ENCODE peak calls at places on chromosomes 7 and 10, in eight cellular contexts. One of them, this sample, is unnamed.

GRCh38 chr10:5762531-5762930 is 50.7 kb downstream of the GDI2 start:
- DNase-seq in H7: no peak
- DNase-seq in cerebellar cortex: no peak
- DNase-seq in SIG-M5: no peak
- DNase-seq in activated CD4-positive, alpha-beta T cell treated with anti-CD3 and anti-CD28 coated beads for 1 hour: no peak
- DNase-seq in AG10803: no peak
- DNase-seq in activated T-helper 1 cell treated with anti-CD3 and anti-CD28 coated beads, Interleukin-2, amount 50 U/mL, for 16 hours: no peak
- DNase-seq in HuH-7.5: no peak
- DNase-seq in this sample: no peak

GRCh38 chr10:113523628-113524027 is 29.2 kb upstream of the HABP2 start:
- DNase-seq in H7: no peak
- DNase-seq in cerebellar cortex: no peak
- DNase-seq in SIG-M5: no peak
- DNase-seq in activated CD4-positive, alpha-beta T cell treated with anti-CD3 and anti-CD28 coated beads for 1 hour: no peak
- DNase-seq in AG10803: no peak
- DNase-seq in activated T-helper 1 cell treated with anti-CD3 and anti-CD28 coated beads, Interleukin-2, amount 50 U/mL, for 16 hours: no peak
- DNase-seq in HuH-7.5: no peak
- DNase-seq in this sample: no peak

GRCh38 chr7:156151082-156151481 is 338.8 kb upstream of the SHH start:
- DNase-seq in H7: no peak
- DNase-seq in cerebellar cortex: no peak
- DNase-seq in SIG-M5: no peak
- DNase-seq in activated CD4-positive, alpha-beta T cell treated with anti-CD3 and anti-CD28 coated beads for 1 hour: no peak
- DNase-seq in AG10803: no peak
- DNase-seq in activated T-helper 1 cell treated with anti-CD3 and anti-CD28 coated beads, Interleukin-2, amount 50 U/mL, for 16 hours: no peak
- DNase-seq in HuH-7.5: no peak
- DNase-seq in this sample: no peak

GRCh38 chr10:132787253-132788179 is 1.6 kb upstream of the NKX6-2 start:
- DNase-seq in H7: peak
- DNase-seq in cerebellar cortex: no peak
- DNase-seq in SIG-M5: no peak
- DNase-seq in activated CD4-positive, alpha-beta T cell treated with anti-CD3 and anti-CD28 coated beads for 1 hour: no peak
- DNase-seq in AG10803: no peak
- DNase-seq in activated T-helper 1 cell treated with anti-CD3 and anti-CD28 coated beads, Interleukin-2, amount 50 U/mL, for 16 hours: no peak
- DNase-seq in HuH-7.5: no peak
- DNase-seq in this sample: no peak

GRCh38 chr7:13179775-13180448 is 492.5 kb downstream of the ARL4A start:
- DNase-seq in H7: no peak
- DNase-seq in cerebellar cortex: no peak
- DNase-seq in SIG-M5: no peak
- DNase-seq in activated CD4-positive, alpha-beta T cell treated with anti-CD3 and anti-CD28 coated beads for 1 hour: no peak
- DNase-seq in AG10803: peak
- DNase-seq in activated T-helper 1 cell treated with anti-CD3 and anti-CD28 coated beads, Interleukin-2, amount 50 U/mL, for 16 hours: no peak
- DNase-seq in HuH-7.5: no peak
- DNase-seq in this sample: no peak

GRCh38 chr10:19874791-19875190 is 58.6 kb downstream of the PLXDC2 start:
- DNase-seq in H7: peak
- DNase-seq in cerebellar cortex: no peak
- DNase-seq in SIG-M5: no peak
- DNase-seq in activated CD4-positive, alpha-beta T cell treated with anti-CD3 and anti-CD28 coated beads for 1 hour: no peak
- DNase-seq in AG10803: no peak
- DNase-seq in activated T-helper 1 cell treated with anti-CD3 and anti-CD28 coated beads, Interleukin-2, amount 50 U/mL, for 16 hours: no peak
- DNase-seq in HuH-7.5: no peak
- DNase-seq in this sample: no peak

GRCh38 chr10:63935705-63936104 is 414.5 kb downstream of the REEP3 start:
- DNase-seq in H7: no peak
- DNase-seq in cerebellar cortex: peak
- DNase-seq in SIG-M5: no peak
- DNase-seq in activated CD4-positive, alpha-beta T cell treated with anti-CD3 and anti-CD28 coated beads for 1 hour: no peak
- DNase-seq in AG10803: no peak
- DNase-seq in activated T-helper 1 cell treated with anti-CD3 and anti-CD28 coated beads, Interleukin-2, amount 50 U/mL, for 16 hours: no peak
- DNase-seq in HuH-7.5: no peak
- DNase-seq in this sample: no peak

GRCh38 chr7:134019251-134019650 is 107.9 kb upstream of the LRGUK start:
- DNase-seq in H7: no peak
- DNase-seq in cerebellar cortex: no peak
- DNase-seq in SIG-M5: no peak
- DNase-seq in activated CD4-positive, alpha-beta T cell treated with anti-CD3 and anti-CD28 coated beads for 1 hour: no peak
- DNase-seq in AG10803: no peak
- DNase-seq in activated T-helper 1 cell treated with anti-CD3 and anti-CD28 coated beads, Interleukin-2, amount 50 U/mL, for 16 hours: no peak
- DNase-seq in HuH-7.5: no peak
- DNase-seq in this sample: no peak

GRCh38 chr10:25877296-25877695 is 56.7 kb upstream of the MYO3A start:
- DNase-seq in H7: no peak
- DNase-seq in cerebellar cortex: no peak
- DNase-seq in SIG-M5: no peak
- DNase-seq in activated CD4-positive, alpha-beta T cell treated with anti-CD3 and anti-CD28 coated beads for 1 hour: no peak
- DNase-seq in AG10803: no peak
- DNase-seq in activated T-helper 1 cell treated with anti-CD3 and anti-CD28 coated beads, Interleukin-2, amount 50 U/mL, for 16 hours: no peak
- DNase-seq in HuH-7.5: no peak
- DNase-seq in this sample: no peak

GRCh38 chr10:88386204-88386877 is 196.8 kb downstream of the RNLS start:
- DNase-seq in H7: no peak
- DNase-seq in cerebellar cortex: peak
- DNase-seq in SIG-M5: no peak
- DNase-seq in activated CD4-positive, alpha-beta T cell treated with anti-CD3 and anti-CD28 coated beads for 1 hour: no peak
- DNase-seq in AG10803: no peak
- DNase-seq in activated T-helper 1 cell treated with anti-CD3 and anti-CD28 coated beads, Interleukin-2, amount 50 U/mL, for 16 hours: no peak
- DNase-seq in HuH-7.5: no peak
- DNase-seq in this sample: no peak

GRCh38 chr10:93431361-93431760 is 50.8 kb downstream of the MYOF start:
- DNase-seq in H7: no peak
- DNase-seq in cerebellar cortex: peak
- DNase-seq in SIG-M5: no peak
- DNase-seq in activated CD4-positive, alpha-beta T cell treated with anti-CD3 and anti-CD28 coated beads for 1 hour: no peak
- DNase-seq in AG10803: no peak
- DNase-seq in activated T-helper 1 cell treated with anti-CD3 and anti-CD28 coated beads, Interleukin-2, amount 50 U/mL, for 16 hours: no peak
- DNase-seq in HuH-7.5: no peak
- DNase-seq in this sample: no peak

GRCh38 chr7:82257118-82257695 is 186.4 kb downstream of the CACNA2D1 start:
- DNase-seq in H7: no peak
- DNase-seq in cerebellar cortex: peak
- DNase-seq in SIG-M5: no peak
- DNase-seq in activated CD4-positive, alpha-beta T cell treated with anti-CD3 and anti-CD28 coated beads for 1 hour: no peak
- DNase-seq in AG10803: no peak
- DNase-seq in activated T-helper 1 cell treated with anti-CD3 and anti-CD28 coated beads, Interleukin-2, amount 50 U/mL, for 16 hours: no peak
- DNase-seq in HuH-7.5: no peak
- DNase-seq in this sample: no peak

GRCh38 chr10:118965096-118965495 is 64.4 kb upstream of the NANOS1 start:
- DNase-seq in H7: no peak
- DNase-seq in cerebellar cortex: no peak
- DNase-seq in SIG-M5: no peak
- DNase-seq in activated CD4-positive, alpha-beta T cell treated with anti-CD3 and anti-CD28 coated beads for 1 hour: no peak
- DNase-seq in AG10803: no peak
- DNase-seq in activated T-helper 1 cell treated with anti-CD3 and anti-CD28 coated beads, Interleukin-2, amount 50 U/mL, for 16 hours: no peak
- DNase-seq in HuH-7.5: no peak
- DNase-seq in this sample: no peak

GRCh38 chr7:151599401-151600227 is 79.9 kb upstream of the RHEB start:
- DNase-seq in H7: no peak
- DNase-seq in cerebellar cortex: no peak
- DNase-seq in SIG-M5: no peak
- DNase-seq in activated CD4-positive, alpha-beta T cell treated with anti-CD3 and anti-CD28 coated beads for 1 hour: no peak
- DNase-seq in AG10803: peak
- DNase-seq in activated T-helper 1 cell treated with anti-CD3 and anti-CD28 coated beads, Interleukin-2, amount 50 U/mL, for 16 hours: no peak
- DNase-seq in HuH-7.5: no peak
- DNase-seq in this sample: no peak

GRCh38 chr7:21572331-21572730 is 29.5 kb downstream of the DNAH11 start:
- DNase-seq in H7: no peak
- DNase-seq in cerebellar cortex: peak
- DNase-seq in SIG-M5: no peak
- DNase-seq in activated CD4-positive, alpha-beta T cell treated with anti-CD3 and anti-CD28 coated beads for 1 hour: no peak
- DNase-seq in AG10803: no peak
- DNase-seq in activated T-helper 1 cell treated with anti-CD3 and anti-CD28 coated beads, Interleukin-2, amount 50 U/mL, for 16 hours: no peak
- DNase-seq in HuH-7.5: no peak
- DNase-seq in this sample: no peak

GRCh38 chr7:13532028-13532753 is 457.3 kb downstream of the ETV1 start:
- DNase-seq in H7: no peak
- DNase-seq in cerebellar cortex: no peak
- DNase-seq in SIG-M5: no peak
- DNase-seq in activated CD4-positive, alpha-beta T cell treated with anti-CD3 and anti-CD28 coated beads for 1 hour: no peak
- DNase-seq in AG10803: no peak
- DNase-seq in activated T-helper 1 cell treated with anti-CD3 and anti-CD28 coated beads, Interleukin-2, amount 50 U/mL, for 16 hours: no peak
- DNase-seq in HuH-7.5: no peak
- DNase-seq in this sample: no peak

GRCh38 chr7:142349670-142350405 is 92.0 kb upstream of the PRSS58 start:
- DNase-seq in H7: no peak
- DNase-seq in cerebellar cortex: no peak
- DNase-seq in SIG-M5: no peak
- DNase-seq in activated CD4-positive, alpha-beta T cell treated with anti-CD3 and anti-CD28 coated beads for 1 hour: no peak
- DNase-seq in AG10803: no peak
- DNase-seq in activated T-helper 1 cell treated with anti-CD3 and anti-CD28 coated beads, Interleukin-2, amount 50 U/mL, for 16 hours: no peak
- DNase-seq in HuH-7.5: no peak
- DNase-seq in this sample: no peak

GRCh38 chr7:22896917-22897316 is 74.3 kb upstream of the TOMM7 start:
- DNase-seq in H7: no peak
- DNase-seq in cerebellar cortex: no peak
- DNase-seq in SIG-M5: no peak
- DNase-seq in activated CD4-positive, alpha-beta T cell treated with anti-CD3 and anti-CD28 coated beads for 1 hour: no peak
- DNase-seq in AG10803: no peak
- DNase-seq in activated T-helper 1 cell treated with anti-CD3 and anti-CD28 coated beads, Interleukin-2, amount 50 U/mL, for 16 hours: no peak
- DNase-seq in HuH-7.5: no peak
- DNase-seq in this sample: no peak

GRCh38 chr10:2188371-2188770 is 451.0 kb upstream of the ADARB2 start:
- DNase-seq in H7: no peak
- DNase-seq in cerebellar cortex: no peak
- DNase-seq in SIG-M5: no peak
- DNase-seq in activated CD4-positive, alpha-beta T cell treated with anti-CD3 and anti-CD28 coated beads for 1 hour: no peak
- DNase-seq in AG10803: no peak
- DNase-seq in activated T-helper 1 cell treated with anti-CD3 and anti-CD28 coated beads, Interleukin-2, amount 50 U/mL, for 16 hours: no peak
- DNase-seq in HuH-7.5: no peak
- DNase-seq in this sample: no peak

GRCh38 chr10:99678921-99679320 is 19.6 kb downstream of the ENTPD7 start:
- DNase-seq in H7: no peak
- DNase-seq in cerebellar cortex: no peak
- DNase-seq in SIG-M5: no peak
- DNase-seq in activated CD4-positive, alpha-beta T cell treated with anti-CD3 and anti-CD28 coated beads for 1 hour: no peak
- DNase-seq in AG10803: peak
- DNase-seq in activated T-helper 1 cell treated with anti-CD3 and anti-CD28 coated beads, Interleukin-2, amount 50 U/mL, for 16 hours: no peak
- DNase-seq in HuH-7.5: no peak
- DNase-seq in this sample: no peak

GRCh38 chr10:114499630-114500190 is 95.4 kb upstream of the AFAP1L2 start:
- DNase-seq in H7: no peak
- DNase-seq in cerebellar cortex: no peak
- DNase-seq in SIG-M5: no peak
- DNase-seq in activated CD4-positive, alpha-beta T cell treated with anti-CD3 and anti-CD28 coated beads for 1 hour: peak
- DNase-seq in AG10803: no peak
- DNase-seq in activated T-helper 1 cell treated with anti-CD3 and anti-CD28 coated beads, Interleukin-2, amount 50 U/mL, for 16 hours: no peak
- DNase-seq in HuH-7.5: no peak
- DNase-seq in this sample: no peak

GRCh38 chr10:113093188-113094113 is 143.4 kb downstream of the TCF7L2 start:
- DNase-seq in H7: no peak
- DNase-seq in cerebellar cortex: no peak
- DNase-seq in SIG-M5: no peak
- DNase-seq in activated CD4-positive, alpha-beta T cell treated with anti-CD3 and anti-CD28 coated beads for 1 hour: no peak
- DNase-seq in AG10803: no peak
- DNase-seq in activated T-helper 1 cell treated with anti-CD3 and anti-CD28 coated beads, Interleukin-2, amount 50 U/mL, for 16 hours: no peak
- DNase-seq in HuH-7.5: peak
- DNase-seq in this sample: no peak

This sample was measured in central memory CD8-positive, alpha-beta T cell.